ENCODE peak calls at places on chromosome 10, in nine cellular contexts. W, S, C, P, Z, A, Y, T and M are unnamed samples.

GRCh38 chr10:91604936-91605534 is 27.8 kb downstream of the PPP1R3C start:
- DNase-seq in A (no peak), W (no peak), P (no peak), C (no peak), Z (no peak), Y (no peak), S (no peak), T (no peak), M (no peak)

GRCh38 chr10:79385804-79386531 is 38.7 kb downstream of the PPIF start:
- DNase-seq in A (no peak), P (peak), W (no peak), T (no peak), C (peak), S (no peak), Z (no peak), Y (peak), M (peak)

GRCh38 chr10:132194726-132195125 is 8.0 kb downstream of the DPYSL4 start:
- DNase-seq in W (no peak), C (no peak), T (no peak), P (no peak), S (no peak), Z (no peak), Y (peak), A (no peak), M (no peak)

GRCh38 chr10:120392245-120392644 is 64.8 kb upstream of the PLPP4 start:
- DNase-seq in A (no peak), S (no peak), P (no peak), T (no peak), C (no peak), W (no peak), Y (no peak), Z (no peak), M (no peak)

GRCh38 chr10:115491526-115492140 is 398.5 kb downstream of the ATRNL1 start:
- DNase-seq in P (no peak), C (no peak), W (no peak), S (no peak), T (no peak), Y (peak), A (no peak), Z (no peak), M (no peak)

GRCh38 chr10:97192952-97193435 is 7.2 kb upstream of the SLIT1 start:
- DNase-seq in Y (peak), A (no peak), P (no peak), S (no peak), T (no peak), Z (no peak), C (no peak), W (no peak), M (no peak)

GRCh38 chr10:95837783-95838182 is 70.0 kb upstream of the CC2D2B start:
- DNase-seq in P (no peak), A (no peak), Y (no peak), Z (no peak), C (no peak), T (no peak), W (no peak), S (no peak), M (no peak)

GRCh38 chr10:47062801-47063200 is 151.6 kb downstream of the PTPN20 start:
- DNase-seq in C (peak), P (peak), W (no peak), S (no peak), Y (no peak), A (no peak), T (no peak), Z (no peak), M (peak)

GRCh38 chr10:116744163-116744788 is 1.9 kb upstream of the HSPA12A start:
- DNase-seq in A (no peak), S (no peak), P (no peak), Z (no peak), W (no peak), Y (no peak), T (no peak), C (no peak), M (peak)

GRCh38 chr10:105185101-105185500 is 544.0 kb downstream of the SORCS3 start:
- DNase-seq in W (no peak), C (no peak), T (no peak), Y (no peak), S (no peak), A (no peak), Z (no peak), P (no peak), M (no peak)

GRCh38 chr10:107915277-107915634 is 750.8 kb upstream of the SORCS1 start:
- DNase-seq in S (no peak), Y (peak), T (no peak), P (no peak), C (no peak), W (no peak), A (no peak), Z (no peak), M (peak)

GRCh38 chr10:99528867-99529285 is 3.9 kb upstream of the NKX2-3 start:
- DNase-seq in A (no peak), S (no peak), T (no peak), P (no peak), Z (no peak), C (no peak), Y (no peak), W (no peak), M (no peak)

GRCh38 chr10:62858364-62858763 is 42.2 kb upstream of the EGR2 start:
- DNase-seq in Y (no peak), A (no peak), W (peak), C (peak), P (peak), S (no peak), Z (no peak), T (no peak), M (no peak)

GRCh38 chr10:11164806-11165590 is 147.3 kb downstream of the CELF2 start:
- DNase-seq in Z (peak), T (no peak), Y (peak), A (peak), W (peak), S (peak), C (peak), P (peak), M (peak)

GRCh38 chr10:113665806-113666354 is 2.0 kb upstream of the NRAP start:
- DNase-seq in P (no peak), Y (peak), Z (no peak), S (no peak), T (no peak), A (no peak), C (peak), W (peak), M (peak)

GRCh38 chr10:89342219-89342966 is 14.6 kb downstream of the IFIT3 start:
- DNase-seq in Y (peak), T (peak), Z (no peak), W (peak), P (no peak), S (no peak), C (no peak), A (no peak), M (no peak)

GRCh38 chr10:25174461-25175230 is at the start of gene GPR158:
- DNase-seq in W (peak), Y (peak), A (peak), C (peak), T (peak), S (peak), Z (peak), P (peak), M (peak)

GRCh38 chr10:121231059-121231458 is 367.2 kb downstream of the FGFR2 start:
- DNase-seq in Z (no peak), Y (no peak), T (no peak), S (no peak), A (no peak), C (no peak), P (no peak), W (no peak), M (no peak)

GRCh38 chr10:18000601-18001000 is 48.9 kb downstream of the SLC39A12 start:
- DNase-seq in W (no peak), P (no peak), T (no peak), C (no peak), Z (no peak), Y (no peak), S (no peak), A (no peak), M (no peak)

GRCh38 chr10:112510384-112510783 is 63.4 kb downstream of the VTI1A start:
- DNase-seq in P (no peak), S (no peak), Y (no peak), Z (no peak), C (no peak), A (no peak), T (no peak), W (no peak), M (no peak)

GRCh38 chr10:103820101-103821062 is 35.0 kb downstream of the SH3PXD2A start:
- DNase-seq in P (no peak), S (no peak), T (no peak), W (no peak), Z (peak), A (no peak), Y (peak), C (no peak), M (no peak)

GRCh38 chr10:1034758-1035157 is 9.1 kb upstream of the IDI2 start:
- DNase-seq in Z (no peak), P (no peak), T (no peak), C (no peak), W (no peak), A (no peak), S (no peak), Y (no peak), M (no peak)

GRCh38 chr10:124696446-124697392 is 47.5 kb downstream of the FAM53B start:
- DNase-seq in T (no peak), W (no peak), P (no peak), Z (no peak), Y (peak), C (no peak), A (no peak), S (no peak), M (no peak)

GRCh38 chr10:123743441-123744225 is 77.5 kb downstream of the GPR26 start:
- DNase-seq in S (no peak), C (no peak), T (no peak), Y (no peak), W (peak), A (no peak), Z (no peak), P (no peak), M (no peak)

GRCh38 chr10:92208736-92209135 is 82.1 kb downstream of the CPEB3 start:
- DNase-seq in S (no peak), W (no peak), T (no peak), P (no peak), C (no peak), Z (no peak), Y (no peak), A (no peak), M (no peak)

GRCh38 chr10:122981066-122981464 is 864 bp downstream of the PSTK start:
- DNase-seq in C (peak), Z (no peak), A (no peak), Y (no peak), W (no peak), T (peak), S (no peak), P (no peak), M (peak)

GRCh38 chr10:72044417-72045041 is 43.8 kb downstream of the SPOCK2 start:
- DNase-seq in C (peak), T (no peak), Y (no peak), W (no peak), A (no peak), S (no peak), Z (no peak), P (no peak), M (peak)

GRCh38 chr10:88117227-88117626 is 253.8 kb downstream of the PTEN start:
- DNase-seq in Y (no peak), S (peak), Z (no peak), W (no peak), C (no peak), P (no peak), A (peak), T (no peak), M (no peak)

GRCh38 chr10:89224697-89225443 is 17.8 kb upstream of the CH25H start:
- DNase-seq in Z (no peak), T (no peak), W (no peak), P (no peak), A (no peak), Y (no peak), S (no peak), C (no peak), M (peak)

GRCh38 chr10:47253651-47254375 is 46.2 kb upstream of the GDF10 start:
- DNase-seq in C (no peak), W (no peak), P (no peak), S (no peak), T (no peak), Z (no peak), A (no peak), Y (no peak), M (no peak)

GRCh38 chr10:97882142-97883091 is 32.8 kb downstream of the GOLGA7B start:
- DNase-seq in Y (peak), Z (no peak), W (peak), P (no peak), S (no peak), C (no peak), T (no peak), A (no peak), M (no peak)

GRCh38 chr10:87092356-87092860 is 2.2 kb downstream of the GLUD1 start:
- DNase-seq in T (no peak), Y (no peak), C (no peak), Z (no peak), S (no peak), A (no peak), P (no peak), W (no peak), M (peak)